ENCODE peak calls at places on chromosome 19, in nine cellular contexts. One of them, this sample, is unnamed.

GRCh38 chr19:17327654-17328516 is 6.8 kb downstream of the ANO8 start:
- DNase-seq in cardiac muscle cell: peak
- DNase-seq in thyroid gland: peak
- DNase-seq in A549: no peak
- DNase-seq in astrocyte of the cerebellum: no peak
- DNase-seq in stomach: peak
- DNase-seq in Caco-2: peak
- DNase-seq in BJ: no peak
- DNase-seq in AG09309: no peak
- DNase-seq in this sample: no peak

GRCh38 chr19:42280761-42281174 is 11.7 kb downstream of the CIC start:
- DNase-seq in thyroid gland: no peak
- DNase-seq in stomach: no peak
- DNase-seq in cardiac muscle cell: no peak
- DNase-seq in astrocyte of the cerebellum: no peak
- DNase-seq in A549: no peak
- DNase-seq in AG09309: no peak
- DNase-seq in Caco-2: no peak
- DNase-seq in BJ: no peak
- DNase-seq in this sample: no peak

GRCh38 chr19:10761443-10762242 is 43.8 kb downstream of the DNM2 start:
- DNase-seq in BJ: no peak
- DNase-seq in stomach: peak
- DNase-seq in cardiac muscle cell: no peak
- DNase-seq in Caco-2: no peak
- DNase-seq in thyroid gland: peak
- DNase-seq in A549: no peak
- DNase-seq in astrocyte of the cerebellum: no peak
- DNase-seq in AG09309: no peak
- DNase-seq in this sample: no peak

GRCh38 chr19:5978606-5979552 is 939 bp upstream of the RANBP3 start:
- DNase-seq in Caco-2: no peak
- DNase-seq in astrocyte of the cerebellum: no peak
- DNase-seq in AG09309: no peak
- DNase-seq in stomach: no peak
- DNase-seq in BJ: no peak
- DNase-seq in cardiac muscle cell: no peak
- DNase-seq in thyroid gland: no peak
- DNase-seq in A549: no peak
- DNase-seq in this sample: no peak

GRCh38 chr19:2983351-2984195 is 6.2 kb downstream of the TLE6 start:
- DNase-seq in stomach: no peak
- DNase-seq in AG09309: no peak
- DNase-seq in thyroid gland: peak
- DNase-seq in BJ: no peak
- DNase-seq in Caco-2: peak
- DNase-seq in astrocyte of the cerebellum: peak
- DNase-seq in cardiac muscle cell: peak
- DNase-seq in A549: no peak
- DNase-seq in this sample: peak

GRCh38 chr19:55980415-55980814 is 6.2 kb upstream of the NLRP5 start:
- DNase-seq in A549: no peak
- DNase-seq in BJ: no peak
- DNase-seq in astrocyte of the cerebellum: no peak
- DNase-seq in stomach: no peak
- DNase-seq in thyroid gland: no peak
- DNase-seq in Caco-2: no peak
- DNase-seq in AG09309: no peak
- DNase-seq in cardiac muscle cell: no peak
- DNase-seq in this sample: no peak

GRCh38 chr19:12666305-12667048 is at the start of the genes MAN2B1 and WDR83:
- DNase-seq in AG09309: no peak
- DNase-seq in stomach: peak
- DNase-seq in cardiac muscle cell: peak
- DNase-seq in thyroid gland: peak
- DNase-seq in astrocyte of the cerebellum: peak
- DNase-seq in BJ: no peak
- DNase-seq in A549: peak
- DNase-seq in Caco-2: peak
- DNase-seq in this sample: no peak

GRCh38 chr19:11164879-11165406 is 9.4 kb upstream of the SPC24 start:
- DNase-seq in stomach: peak
- DNase-seq in A549: no peak
- DNase-seq in astrocyte of the cerebellum: peak
- DNase-seq in Caco-2: no peak
- DNase-seq in cardiac muscle cell: peak
- DNase-seq in BJ: peak
- DNase-seq in thyroid gland: peak
- DNase-seq in AG09309: peak
- DNase-seq in this sample: peak

GRCh38 chr19:7658219-7658686 is 10.6 kb upstream of the RETN start:
- DNase-seq in astrocyte of the cerebellum: no peak
- DNase-seq in stomach: no peak
- DNase-seq in AG09309: no peak
- DNase-seq in Caco-2: no peak
- DNase-seq in thyroid gland: no peak
- DNase-seq in A549: no peak
- DNase-seq in BJ: no peak
- DNase-seq in cardiac muscle cell: no peak
- DNase-seq in this sample: no peak

GRCh38 chr19:40321566-40322270 is 26.5 kb downstream of the C19orf47 start:
- DNase-seq in AG09309: no peak
- DNase-seq in cardiac muscle cell: no peak
- DNase-seq in A549: no peak
- DNase-seq in Caco-2: no peak
- DNase-seq in astrocyte of the cerebellum: no peak
- DNase-seq in stomach: no peak
- DNase-seq in thyroid gland: no peak
- DNase-seq in BJ: no peak
- DNase-seq in this sample: no peak

GRCh38 chr19:54062643-54063042 is 1.1 kb downstream of the VSTM1 start:
- DNase-seq in BJ: no peak
- DNase-seq in stomach: no peak
- DNase-seq in AG09309: no peak
- DNase-seq in cardiac muscle cell: no peak
- DNase-seq in Caco-2: no peak
- DNase-seq in A549: no peak
- DNase-seq in astrocyte of the cerebellum: no peak
- DNase-seq in thyroid gland: no peak
- DNase-seq in this sample: no peak

GRCh38 chr19:676343-677105 is at the start of gene FSTL3:
- DNase-seq in cardiac muscle cell: peak
- DNase-seq in BJ: no peak
- DNase-seq in astrocyte of the cerebellum: no peak
- DNase-seq in A549: peak
- DNase-seq in AG09309: no peak
- DNase-seq in stomach: no peak
- DNase-seq in thyroid gland: no peak
- DNase-seq in Caco-2: peak
- DNase-seq in this sample: no peak

GRCh38 chr19:50173144-50173543 is 10.1 kb upstream of the IZUMO2 start:
- DNase-seq in astrocyte of the cerebellum: no peak
- DNase-seq in stomach: peak
- DNase-seq in AG09309: no peak
- DNase-seq in Caco-2: peak
- DNase-seq in A549: no peak
- DNase-seq in cardiac muscle cell: no peak
- DNase-seq in thyroid gland: no peak
- DNase-seq in BJ: no peak
- DNase-seq in this sample: no peak

GRCh38 chr19:47891923-47892666 is 6.0 kb upstream of the SULT2A1 start:
- DNase-seq in stomach: peak
- DNase-seq in thyroid gland: no peak
- DNase-seq in Caco-2: peak
- DNase-seq in AG09309: no peak
- DNase-seq in BJ: no peak
- DNase-seq in A549: no peak
- DNase-seq in astrocyte of the cerebellum: no peak
- DNase-seq in cardiac muscle cell: peak
- DNase-seq in this sample: no peak

GRCh38 chr19:13070425-13071140 is 32.1 kb downstream of the LYL1 start:
- DNase-seq in stomach: no peak
- DNase-seq in Caco-2: no peak
- DNase-seq in BJ: no peak
- DNase-seq in astrocyte of the cerebellum: no peak
- DNase-seq in A549: no peak
- DNase-seq in cardiac muscle cell: no peak
- DNase-seq in AG09309: no peak
- DNase-seq in thyroid gland: no peak
- DNase-seq in this sample: no peak

GRCh38 chr19:8571006-8571411 is 6.2 kb downstream of the MYO1F start:
- DNase-seq in A549: peak
- DNase-seq in cardiac muscle cell: peak
- DNase-seq in AG09309: no peak
- DNase-seq in BJ: no peak
- DNase-seq in Caco-2: no peak
- DNase-seq in astrocyte of the cerebellum: no peak
- DNase-seq in stomach: peak
- DNase-seq in thyroid gland: peak
- DNase-seq in this sample: no peak

DNA sequence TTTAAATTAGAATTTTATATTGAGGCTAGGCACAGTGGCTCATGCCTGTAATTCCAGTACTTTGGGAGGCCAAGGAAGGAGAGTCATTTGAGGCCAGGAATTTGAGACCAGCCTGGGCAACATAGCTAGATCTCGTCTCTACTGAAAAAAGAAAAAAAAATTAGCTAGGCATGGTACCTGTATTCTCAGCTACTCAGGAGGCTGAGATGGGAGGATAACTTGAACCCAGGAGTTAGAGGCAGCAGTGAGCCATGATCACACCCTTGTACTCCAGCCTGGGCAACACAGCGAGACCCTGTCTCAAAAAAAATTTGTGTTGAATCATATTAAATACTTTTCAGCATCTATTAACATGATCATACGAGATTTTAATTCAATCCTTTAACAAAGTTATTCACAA is 4.9 kb downstream of the PMIS2 start:
- DNase-seq in A549: no peak
- DNase-seq in BJ: no peak
- DNase-seq in AG09309: no peak
- DNase-seq in cardiac muscle cell: no peak
- DNase-seq in astrocyte of the cerebellum: no peak
- DNase-seq in stomach: no peak
- DNase-seq in thyroid gland: no peak
- DNase-seq in Caco-2: no peak
- DNase-seq in this sample: no peak
- H3K4me3 ChIP-seq in A549: no peak
- H3K4me3 ChIP-seq in BJ: no peak
- H3K4me3 ChIP-seq in AG09309: no peak
- H3K4me3 ChIP-seq in cardiac muscle cell: no peak
- H3K4me3 ChIP-seq in astrocyte of the cerebellum: no peak
- H3K4me3 ChIP-seq in stomach: no peak
- H3K4me3 ChIP-seq in thyroid gland: no peak
- H3K4me3 ChIP-seq in Caco-2: no peak
- H3K4me3 ChIP-seq in this sample: no peak

GRCh38 chr19:4343845-4344713 is 717 bp downstream of the MPND start:
- DNase-seq in cardiac muscle cell: no peak
- DNase-seq in AG09309: no peak
- DNase-seq in astrocyte of the cerebellum: no peak
- DNase-seq in thyroid gland: peak
- DNase-seq in Caco-2: no peak
- DNase-seq in A549: no peak
- DNase-seq in BJ: no peak
- DNase-seq in stomach: no peak
- DNase-seq in this sample: no peak
- H3K4me3 ChIP-seq in cardiac muscle cell: peak
- H3K4me3 ChIP-seq in AG09309: peak
- H3K4me3 ChIP-seq in astrocyte of the cerebellum: peak
- H3K4me3 ChIP-seq in thyroid gland: no peak
- H3K4me3 ChIP-seq in Caco-2: peak
- H3K4me3 ChIP-seq in A549: peak
- H3K4me3 ChIP-seq in BJ: peak
- H3K4me3 ChIP-seq in stomach: peak
- H3K4me3 ChIP-seq in this sample: peak

GRCh38 chr19:19403373-19403901 is 2.0 kb upstream of the GATAD2A start:
- DNase-seq in cardiac muscle cell: peak
- DNase-seq in Caco-2: no peak
- DNase-seq in stomach: no peak
- DNase-seq in AG09309: no peak
- DNase-seq in astrocyte of the cerebellum: no peak
- DNase-seq in BJ: no peak
- DNase-seq in A549: no peak
- DNase-seq in thyroid gland: no peak
- DNase-seq in this sample: no peak
- H3K4me3 ChIP-seq in cardiac muscle cell: no peak
- H3K4me3 ChIP-seq in Caco-2: no peak
- H3K4me3 ChIP-seq in stomach: no peak
- H3K4me3 ChIP-seq in AG09309: no peak
- H3K4me3 ChIP-seq in astrocyte of the cerebellum: no peak
- H3K4me3 ChIP-seq in BJ: no peak
- H3K4me3 ChIP-seq in A549: no peak
- H3K4me3 ChIP-seq in thyroid gland: no peak
- H3K4me3 ChIP-seq in this sample: no peak

GRCh38 chr19:28469544-28469943 is 743.4 kb downstream of the UQCRFS1 start:
- DNase-seq in astrocyte of the cerebellum: no peak
- DNase-seq in thyroid gland: no peak
- DNase-seq in A549: no peak
- DNase-seq in stomach: no peak
- DNase-seq in cardiac muscle cell: no peak
- DNase-seq in AG09309: no peak
- DNase-seq in Caco-2: no peak
- DNase-seq in BJ: no peak
- DNase-seq in this sample: no peak
- H3K4me3 ChIP-seq in astrocyte of the cerebellum: no peak
- H3K4me3 ChIP-seq in thyroid gland: no peak
- H3K4me3 ChIP-seq in A549: no peak
- H3K4me3 ChIP-seq in stomach: no peak
- H3K4me3 ChIP-seq in cardiac muscle cell: no peak
- H3K4me3 ChIP-seq in AG09309: no peak
- H3K4me3 ChIP-seq in Caco-2: no peak
- H3K4me3 ChIP-seq in BJ: no peak
- H3K4me3 ChIP-seq in this sample: no peak